ENCODE peak calls at places on chromosomes 13 and 19, in four cellular contexts. One of them, this sample, is unnamed.

GRCh38 chr19:21483589-21484170 is 21.7 kb upstream of the ZNF429 start:
- DNase-seq in RCC 7860: no peak
- DNase-seq in stimulated activated CD8-positive, alpha-beta memory T cell treated with anti-CD3 and anti-CD28 coated beads, Interleukin-15, amount 100 ng/mL, for 24 hours: peak
- DNase-seq in nucleus accumbens: no peak
- DNase-seq in this sample: no peak

GRCh38 chr19:18848860-18849661 is 17.3 kb downstream of the UPF1 start:
- DNase-seq in RCC 7860: no peak
- DNase-seq in stimulated activated CD8-positive, alpha-beta memory T cell treated with anti-CD3 and anti-CD28 coated beads, Interleukin-15, amount 100 ng/mL, for 24 hours: no peak
- DNase-seq in nucleus accumbens: peak
- DNase-seq in this sample: no peak

GRCh38 chr13:99796175-99796819 is 175.3 kb downstream of the ZIC5 start:
- DNase-seq in RCC 7860: peak
- DNase-seq in stimulated activated CD8-positive, alpha-beta memory T cell treated with anti-CD3 and anti-CD28 coated beads, Interleukin-15, amount 100 ng/mL, for 24 hours: no peak
- DNase-seq in nucleus accumbens: no peak
- DNase-seq in this sample: no peak

GRCh38 chr13:79548886-79549285 is 67.9 kb downstream of the NDFIP2 start:
- DNase-seq in RCC 7860: no peak
- DNase-seq in stimulated activated CD8-positive, alpha-beta memory T cell treated with anti-CD3 and anti-CD28 coated beads, Interleukin-15, amount 100 ng/mL, for 24 hours: no peak
- DNase-seq in nucleus accumbens: no peak
- DNase-seq in this sample: no peak

GRCh38 chr19:40976134-40976533 is 14.9 kb upstream of the CYP2B6 start:
- DNase-seq in RCC 7860: no peak
- DNase-seq in stimulated activated CD8-positive, alpha-beta memory T cell treated with anti-CD3 and anti-CD28 coated beads, Interleukin-15, amount 100 ng/mL, for 24 hours: no peak
- DNase-seq in nucleus accumbens: no peak
- DNase-seq in this sample: no peak

GRCh38 chr19:41588497-41589209 is 12.7 kb downstream of the CEACAM21 start:
- DNase-seq in RCC 7860: no peak
- DNase-seq in stimulated activated CD8-positive, alpha-beta memory T cell treated with anti-CD3 and anti-CD28 coated beads, Interleukin-15, amount 100 ng/mL, for 24 hours: no peak
- DNase-seq in nucleus accumbens: no peak
- DNase-seq in this sample: no peak

GRCh38 chr13:40329682-40330485 is 336.6 kb downstream of the FOXO1 start:
- DNase-seq in RCC 7860: no peak
- DNase-seq in stimulated activated CD8-positive, alpha-beta memory T cell treated with anti-CD3 and anti-CD28 coated beads, Interleukin-15, amount 100 ng/mL, for 24 hours: no peak
- DNase-seq in nucleus accumbens: no peak
- DNase-seq in this sample: no peak

GRCh38 chr19:11541238-11541637 is 2.6 kb downstream of the CNN1 start:
- DNase-seq in RCC 7860: no peak
- DNase-seq in stimulated activated CD8-positive, alpha-beta memory T cell treated with anti-CD3 and anti-CD28 coated beads, Interleukin-15, amount 100 ng/mL, for 24 hours: no peak
- DNase-seq in nucleus accumbens: no peak
- DNase-seq in this sample: no peak

GRCh38 chr13:90689111-90689510 is 658.4 kb upstream of the MIR17HG start:
- DNase-seq in RCC 7860: no peak
- DNase-seq in stimulated activated CD8-positive, alpha-beta memory T cell treated with anti-CD3 and anti-CD28 coated beads, Interleukin-15, amount 100 ng/mL, for 24 hours: no peak
- DNase-seq in nucleus accumbens: no peak
- DNase-seq in this sample: no peak